ENCODE peak calls at places on chromosomes 6 and 20, in eight cellular contexts. O, B, Y, V, Q, J, M and U are unnamed samples.

GRCh38 chr6:109322825-109323580 is 59.3 kb downstream of the CD164 start:
- DNase-seq in O (peak), B (peak), Y (no peak), V (no peak), Q (no peak), J (no peak), M (peak), U (no peak)

GRCh38 chr6:137933696-137934095 is 66.6 kb downstream of the TNFAIP3 start:
- DNase-seq in O (no peak), B (peak), Y (no peak), V (no peak), Q (no peak), J (no peak), M (no peak), U (no peak)

GRCh38 chr6:106553440-106553839 is 75.9 kb downstream of the RTN4IP1 start:
- DNase-seq in O (no peak), B (peak), Y (no peak), V (no peak), Q (no peak), J (no peak), M (no peak), U (no peak)

GRCh38 chr6:100464910-100465700 is at the start of gene SIM1:
- DNase-seq in O (no peak), B (peak), Y (no peak), V (peak), Q (no peak), J (peak), M (no peak), U (no peak)

GRCh38 chr6:52509281-52510212 is 67.3 kb downstream of the TRAM2 start:
- DNase-seq in O (no peak), B (no peak), Y (no peak), V (no peak), Q (no peak), J (no peak), M (no peak), U (no peak)

GRCh38 chr6:26609463-26609862 is 12.7 kb downstream of the ABT1 start:
- DNase-seq in O (no peak), B (no peak), Y (no peak), V (no peak), Q (no peak), J (no peak), M (no peak), U (no peak)

GRCh38 chr6:151999194-151999593 is 191.7 kb downstream of the ESR1 start:
- DNase-seq in O (no peak), B (peak), Y (no peak), V (no peak), Q (no peak), J (no peak), M (no peak), U (no peak)

GRCh38 chr6:75196051-75196743 is 9.7 kb downstream of the COL12A1 start:
- DNase-seq in O (no peak), B (peak), Y (no peak), V (no peak), Q (no peak), J (no peak), M (no peak), U (no peak)

GRCh38 chr20:34065260-34065659 is 46.8 kb downstream of the EIF2S2 start:
- DNase-seq in O (no peak), B (peak), Y (no peak), V (no peak), Q (no peak), J (no peak), M (no peak), U (no peak)

GRCh38 chr6:83083476-83083875 is 16.0 kb downstream of the DOP1A start:
- DNase-seq in O (no peak), B (no peak), Y (no peak), V (no peak), Q (no peak), J (no peak), M (no peak), U (no peak)

GRCh38 chr20:30168800-30169138 is 1088.7 kb upstream of the DEFB115 start:
- DNase-seq in O (no peak), B (no peak), Y (no peak), V (no peak), Q (no peak), J (no peak), M (no peak), U (no peak)

GRCh38 chr6:160950507-160950906 is 41.1 kb upstream of the MAP3K4 start:
- DNase-seq in O (no peak), B (peak), Y (no peak), V (no peak), Q (no peak), J (no peak), M (no peak), U (no peak)

GRCh38 chr20:35503841-35504460 is 25.5 kb downstream of the C20orf173 start:
- DNase-seq in O (no peak), B (no peak), Y (no peak), V (no peak), Q (no peak), J (no peak), M (no peak), U (no peak)

GRCh38 chr20:39190666-39191570 is 228.8 kb downstream of the DHX35 start:
- DNase-seq in O (no peak), B (peak), Y (no peak), V (no peak), Q (no peak), J (no peak), M (no peak), U (no peak)

GRCh38 chr6:52531396-52531795 is 45.5 kb downstream of the TRAM2 start:
- DNase-seq in O (no peak), B (no peak), Y (no peak), V (no peak), Q (no peak), J (no peak), M (no peak), U (no peak)

GRCh38 chr20:44454301-44454963 is 21.2 kb upstream of the TTPAL start:
- DNase-seq in O (no peak), B (no peak), Y (no peak), V (no peak), Q (no peak), J (no peak), M (no peak), U (no peak)

GRCh38 chr6:30227763-30228487 is 14.7 kb upstream of the TRIM26 start:
- DNase-seq in O (no peak), B (no peak), Y (no peak), V (no peak), Q (no peak), J (no peak), M (no peak), U (no peak)

GRCh38 chr6:130466052-130466743 is 100.4 kb downstream of the TMEM200A start:
- DNase-seq in O (no peak), B (peak), Y (no peak), V (no peak), Q (no peak), J (no peak), M (no peak), U (no peak)

GRCh38 chr6:48426636-48427035 is 315.6 kb upstream of the PTCHD4 start:
- DNase-seq in O (no peak), B (peak), Y (no peak), V (no peak), Q (no peak), J (no peak), M (no peak), U (no peak)

GRCh38 chr20:5222919-5223634 is 93.7 kb downstream of the PROKR2 start:
- DNase-seq in O (peak), B (peak), Y (no peak), V (peak), Q (peak), J (peak), M (peak), U (peak)